ENCODE peak calls at places on chromosomes 6 and 20, in eight cellular contexts. One of them, this sample, is unnamed.

GRCh38 chr20:53989401-53989800 is 81.0 kb downstream of the BCAS1 start:
- DNase-seq in heart left ventricle: no peak
- DNase-seq in adrenal gland: no peak
- DNase-seq in neural crest cell: no peak
- DNase-seq in lower lobe of right lung: no peak
- DNase-seq in CD8-positive, alpha-beta T cell: no peak
- DNase-seq in mucosa of descending colon: no peak
- DNase-seq in PC-3: no peak
- DNase-seq in this sample: no peak

GRCh38 chr6:6736753-6737654 is 148.5 kb downstream of the LY86 start:
- DNase-seq in CD8-positive, alpha-beta T cell: no peak
- DNase-seq in neural crest cell: peak
- DNase-seq in PC-3: no peak
- DNase-seq in adrenal gland: peak
- DNase-seq in lower lobe of right lung: peak
- DNase-seq in mucosa of descending colon: no peak
- DNase-seq in heart left ventricle: peak
- DNase-seq in this sample: peak

GRCh38 chr20:63833776-63834544 is 2.9 kb upstream of the ZBTB46 start:
- DNase-seq in adrenal gland: no peak
- DNase-seq in lower lobe of right lung: no peak
- DNase-seq in heart left ventricle: no peak
- DNase-seq in CD8-positive, alpha-beta T cell: no peak
- DNase-seq in neural crest cell: no peak
- DNase-seq in PC-3: no peak
- DNase-seq in mucosa of descending colon: no peak
- DNase-seq in this sample: no peak

GRCh38 chr6:2531426-2532208 is 219.1 kb downstream of the MYLK4 start:
- DNase-seq in heart left ventricle: no peak
- DNase-seq in neural crest cell: no peak
- DNase-seq in CD8-positive, alpha-beta T cell: no peak
- DNase-seq in mucosa of descending colon: no peak
- DNase-seq in lower lobe of right lung: no peak
- DNase-seq in adrenal gland: no peak
- DNase-seq in PC-3: peak
- DNase-seq in this sample: peak

GRCh38 chr20:48877299-48877698 is 44.2 kb upstream of the ARFGEF2 start:
- DNase-seq in CD8-positive, alpha-beta T cell: no peak
- DNase-seq in PC-3: no peak
- DNase-seq in heart left ventricle: no peak
- DNase-seq in lower lobe of right lung: no peak
- DNase-seq in neural crest cell: no peak
- DNase-seq in adrenal gland: no peak
- DNase-seq in mucosa of descending colon: no peak
- DNase-seq in this sample: no peak

GRCh38 chr20:3754258-3754595 is 13.3 kb downstream of the ADISSP start:
- DNase-seq in mucosa of descending colon: no peak
- DNase-seq in neural crest cell: no peak
- DNase-seq in PC-3: no peak
- DNase-seq in CD8-positive, alpha-beta T cell: no peak
- DNase-seq in lower lobe of right lung: no peak
- DNase-seq in heart left ventricle: no peak
- DNase-seq in adrenal gland: no peak
- DNase-seq in this sample: no peak

GRCh38 chr6:130872250-130873095 is 45.3 kb downstream of the SMLR1 start:
- DNase-seq in heart left ventricle: peak
- DNase-seq in adrenal gland: peak
- DNase-seq in PC-3: peak
- DNase-seq in neural crest cell: peak
- DNase-seq in mucosa of descending colon: peak
- DNase-seq in CD8-positive, alpha-beta T cell: peak
- DNase-seq in lower lobe of right lung: peak
- DNase-seq in this sample: peak

GRCh38 chr6:170114187-170114945 is 176.5 kb downstream of the DLL1 start:
- DNase-seq in neural crest cell: no peak
- DNase-seq in PC-3: no peak
- DNase-seq in lower lobe of right lung: peak
- DNase-seq in adrenal gland: no peak
- DNase-seq in heart left ventricle: peak
- DNase-seq in mucosa of descending colon: no peak
- DNase-seq in CD8-positive, alpha-beta T cell: peak
- DNase-seq in this sample: no peak

GRCh38 chr6:129516787-129517186 is 193.2 kb downstream of the ARHGAP18 start:
- DNase-seq in mucosa of descending colon: no peak
- DNase-seq in lower lobe of right lung: no peak
- DNase-seq in adrenal gland: no peak
- DNase-seq in PC-3: no peak
- DNase-seq in heart left ventricle: no peak
- DNase-seq in CD8-positive, alpha-beta T cell: no peak
- DNase-seq in neural crest cell: no peak
- DNase-seq in this sample: no peak

GRCh38 chr20:36875702-36876472 is at the start of gene TLDC2:
- DNase-seq in heart left ventricle: no peak
- DNase-seq in CD8-positive, alpha-beta T cell: no peak
- DNase-seq in PC-3: no peak
- DNase-seq in neural crest cell: no peak
- DNase-seq in lower lobe of right lung: peak
- DNase-seq in mucosa of descending colon: peak
- DNase-seq in adrenal gland: no peak
- DNase-seq in this sample: no peak

GRCh38 chr6:14876778-14877613 is 368.9 kb upstream of the JARID2 start:
- DNase-seq in adrenal gland: no peak
- DNase-seq in CD8-positive, alpha-beta T cell: no peak
- DNase-seq in neural crest cell: no peak
- DNase-seq in heart left ventricle: no peak
- DNase-seq in lower lobe of right lung: no peak
- DNase-seq in mucosa of descending colon: no peak
- DNase-seq in PC-3: peak
- DNase-seq in this sample: peak

GRCh38 chr6:114280239-114280982 is 62.4 kb downstream of the HS3ST5 start:
- DNase-seq in heart left ventricle: no peak
- DNase-seq in mucosa of descending colon: no peak
- DNase-seq in adrenal gland: no peak
- DNase-seq in PC-3: no peak
- DNase-seq in CD8-positive, alpha-beta T cell: no peak
- DNase-seq in lower lobe of right lung: no peak
- DNase-seq in neural crest cell: no peak
- DNase-seq in this sample: no peak

DNA sequence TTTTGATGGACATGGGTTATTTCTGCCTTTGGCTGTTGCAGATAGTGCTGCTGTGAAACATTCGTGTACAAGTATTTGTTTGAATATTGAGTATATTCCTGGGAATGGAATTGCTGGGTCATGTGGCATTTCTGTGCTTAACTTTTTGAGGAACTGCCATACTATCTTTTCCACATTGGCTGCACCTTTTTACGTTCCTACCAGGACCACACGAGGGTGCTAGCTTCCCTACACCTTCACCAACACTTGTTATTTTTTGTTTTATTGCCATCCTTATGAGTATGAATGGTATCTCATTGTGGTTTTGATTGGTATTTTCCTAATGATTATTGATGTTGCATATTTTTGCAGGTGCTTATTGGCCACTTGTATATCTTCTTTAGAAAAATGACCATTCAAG is 47.8 kb upstream of the PLCG1 start:
- DNase-seq in heart left ventricle: no peak
- DNase-seq in mucosa of descending colon: no peak
- DNase-seq in lower lobe of right lung: no peak
- DNase-seq in neural crest cell: no peak
- DNase-seq in CD8-positive, alpha-beta T cell: no peak
- DNase-seq in adrenal gland: no peak
- DNase-seq in PC-3: peak
- DNase-seq in this sample: no peak
- TF ChIP-seq CTCF in heart left ventricle: no peak
- TF ChIP-seq CTCF in mucosa of descending colon: no peak
- TF ChIP-seq CTCF in lower lobe of right lung: no peak
- TF ChIP-seq CTCF in neural crest cell: no peak
- TF ChIP-seq CTCF in CD8-positive, alpha-beta T cell: no peak
- TF ChIP-seq CTCF in adrenal gland: no peak
- TF ChIP-seq CTCF in PC-3: peak
- TF ChIP-seq CTCF in this sample: no peak

DNA sequence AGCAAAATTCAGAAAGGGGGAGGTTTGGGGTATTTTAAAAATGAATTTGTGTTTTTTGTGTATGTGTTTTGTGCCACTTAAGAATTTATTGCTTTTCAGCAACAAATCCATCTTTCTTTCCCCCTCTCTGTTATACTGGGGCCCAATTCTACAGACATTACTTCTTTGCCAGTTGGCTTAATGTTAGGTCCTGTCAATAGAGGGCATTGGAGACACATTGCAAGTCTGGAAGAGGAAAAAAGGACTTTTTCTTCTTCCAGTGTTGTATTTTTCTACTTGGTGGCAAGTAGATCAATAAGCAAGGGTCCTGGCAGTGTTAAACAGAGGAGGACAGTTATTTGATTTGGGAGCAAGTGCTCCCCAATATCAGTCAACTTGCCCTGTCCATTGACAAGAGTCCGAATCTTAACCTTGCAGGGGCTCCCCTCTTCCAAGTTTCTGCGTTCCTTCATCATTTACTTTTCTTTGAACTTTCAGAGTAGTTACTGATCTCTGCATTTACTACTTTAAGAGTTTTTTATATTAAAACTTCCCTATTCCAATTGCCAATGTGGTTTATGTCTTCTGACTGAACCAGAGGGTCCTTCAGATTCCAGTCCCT is 23.4 kb downstream of the SCML4 start:
- DNase-seq in neural crest cell: no peak
- DNase-seq in PC-3: no peak
- DNase-seq in adrenal gland: no peak
- DNase-seq in mucosa of descending colon: no peak
- DNase-seq in lower lobe of right lung: no peak
- DNase-seq in CD8-positive, alpha-beta T cell: no peak
- DNase-seq in heart left ventricle: no peak
- DNase-seq in this sample: no peak
- TF ChIP-seq CTCF in neural crest cell: no peak
- TF ChIP-seq CTCF in PC-3: peak
- TF ChIP-seq CTCF in adrenal gland: no peak
- TF ChIP-seq CTCF in mucosa of descending colon: no peak
- TF ChIP-seq CTCF in lower lobe of right lung: no peak
- TF ChIP-seq CTCF in CD8-positive, alpha-beta T cell: peak
- TF ChIP-seq CTCF in heart left ventricle: no peak
- TF ChIP-seq CTCF in this sample: no peak

DNA sequence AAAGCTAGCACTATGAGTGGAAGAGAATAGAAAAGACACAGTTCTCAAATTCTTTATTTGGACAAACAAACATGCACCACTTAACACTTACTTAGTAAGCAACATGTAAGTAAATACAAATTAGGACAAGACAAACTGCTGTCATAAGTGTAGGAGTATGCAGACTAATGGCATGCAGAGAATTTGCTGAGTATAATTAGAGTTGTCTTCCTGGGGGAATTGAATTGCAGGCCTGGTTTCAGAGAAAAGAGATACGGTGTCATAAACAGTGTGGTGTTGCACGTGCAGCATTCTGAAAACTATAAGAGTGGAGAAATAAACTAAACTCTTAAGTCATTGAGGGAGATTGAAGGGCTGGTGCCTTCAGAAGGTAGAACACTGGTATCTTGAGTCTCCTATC is 125.2 kb upstream of the EYA4 start:
- DNase-seq in mucosa of descending colon: no peak
- DNase-seq in CD8-positive, alpha-beta T cell: no peak
- DNase-seq in lower lobe of right lung: no peak
- DNase-seq in heart left ventricle: no peak
- DNase-seq in neural crest cell: no peak
- DNase-seq in PC-3: no peak
- DNase-seq in adrenal gland: no peak
- DNase-seq in this sample: no peak
- TF ChIP-seq CTCF in mucosa of descending colon: no peak
- TF ChIP-seq CTCF in CD8-positive, alpha-beta T cell: no peak
- TF ChIP-seq CTCF in lower lobe of right lung: no peak
- TF ChIP-seq CTCF in heart left ventricle: no peak
- TF ChIP-seq CTCF in neural crest cell: no peak
- TF ChIP-seq CTCF in PC-3: no peak
- TF ChIP-seq CTCF in adrenal gland: no peak
- TF ChIP-seq CTCF in this sample: no peak

GRCh38 chr20:35146299-35146921 is 726 bp downstream of the EDEM2 start:
- DNase-seq in mucosa of descending colon: peak
- DNase-seq in lower lobe of right lung: peak
- DNase-seq in neural crest cell: peak
- DNase-seq in heart left ventricle: peak
- DNase-seq in PC-3: peak
- DNase-seq in adrenal gland: no peak
- DNase-seq in CD8-positive, alpha-beta T cell: no peak
- DNase-seq in this sample: no peak

GRCh38 chr20:35144694-35145093 is 2.4 kb downstream of the EDEM2 start:
- DNase-seq in CD8-positive, alpha-beta T cell: no peak
- DNase-seq in mucosa of descending colon: no peak
- DNase-seq in heart left ventricle: no peak
- DNase-seq in PC-3: no peak
- DNase-seq in adrenal gland: no peak
- DNase-seq in lower lobe of right lung: no peak
- DNase-seq in neural crest cell: no peak
- DNase-seq in this sample: no peak

GRCh38 chr20:35145141-35145564 is 2.0 kb downstream of the EDEM2 start:
- DNase-seq in CD8-positive, alpha-beta T cell: no peak
- DNase-seq in adrenal gland: no peak
- DNase-seq in neural crest cell: no peak
- DNase-seq in lower lobe of right lung: no peak
- DNase-seq in PC-3: peak
- DNase-seq in heart left ventricle: no peak
- DNase-seq in mucosa of descending colon: no peak
- DNase-seq in this sample: peak

GRCh38 chr20:35151739-35152138 is 4.6 kb upstream of the EDEM2 start:
- DNase-seq in adrenal gland: no peak
- DNase-seq in neural crest cell: no peak
- DNase-seq in heart left ventricle: no peak
- DNase-seq in CD8-positive, alpha-beta T cell: no peak
- DNase-seq in PC-3: no peak
- DNase-seq in mucosa of descending colon: no peak
- DNase-seq in lower lobe of right lung: no peak
- DNase-seq in this sample: no peak

GRCh38 chr20:35146922-35147574 is at the start of gene EDEM2:
- DNase-seq in adrenal gland: peak
- DNase-seq in mucosa of descending colon: peak
- DNase-seq in neural crest cell: peak
- DNase-seq in PC-3: peak
- DNase-seq in lower lobe of right lung: peak
- DNase-seq in heart left ventricle: peak
- DNase-seq in CD8-positive, alpha-beta T cell: peak
- DNase-seq in this sample: peak
- TF ChIP-seq CTCF in adrenal gland: no peak
- TF ChIP-seq CTCF in mucosa of descending colon: no peak
- TF ChIP-seq CTCF in neural crest cell: peak
- TF ChIP-seq CTCF in PC-3: no peak
- TF ChIP-seq CTCF in lower lobe of right lung: no peak
- TF ChIP-seq CTCF in heart left ventricle: no peak
- TF ChIP-seq CTCF in CD8-positive, alpha-beta T cell: no peak
- TF ChIP-seq CTCF in this sample: no peak